ENCODE peak calls at places on chromosome 16, in seven cellular contexts. Y, M, K, F, D, O and H are unnamed samples.

GRCh38 chr16:53689636-53690035 is 14.0 kb downstream of the RPGRIP1L start:
- DNase-seq in Y (no peak), M (no peak), K (no peak), F (no peak), D (no peak), O (no peak), H (no peak)

GRCh38 chr16:58026705-58027340 is 1.3 kb downstream of the MMP15 start:
- DNase-seq in Y (no peak), M (no peak), K (peak), F (no peak), D (no peak), O (no peak), H (no peak)

GRCh38 chr16:53893731-53894435 is 189.9 kb downstream of the FTO start:
- DNase-seq in Y (no peak), M (no peak), K (no peak), F (no peak), D (no peak), O (peak), H (no peak)

GRCh38 chr16:30350134-30350871 is 4.8 kb downstream of the CD2BP2 start:
- DNase-seq in Y (peak), M (no peak), K (no peak), F (no peak), D (no peak), O (no peak), H (peak)

GRCh38 chr16:30472328-30472942 is at the start of gene ITGAL:
- DNase-seq in Y (no peak), M (peak), K (no peak), F (no peak), D (no peak), O (no peak), H (peak)

GRCh38 chr16:964696-965395 is 5.9 kb downstream of the LMF1 start:
- DNase-seq in Y (no peak), M (no peak), K (no peak), F (no peak), D (no peak), O (no peak), H (no peak)

GRCh38 chr16:80997139-80997798 is 9.4 kb downstream of the CMC2 start:
- DNase-seq in Y (no peak), M (no peak), K (no peak), F (no peak), D (no peak), O (no peak), H (no peak)

GRCh38 chr16:21704733-21705132 is 41.0 kb downstream of the OTOA start:
- DNase-seq in Y (no peak), M (no peak), K (no peak), F (no peak), D (no peak), O (no peak), H (peak)

GRCh38 chr16:51374346-51374745 is 223.3 kb upstream of the SALL1 start:
- DNase-seq in Y (no peak), M (no peak), K (no peak), F (no peak), D (no peak), O (peak), H (no peak)

GRCh38 chr16:1046271-1046955 is 26.1 kb upstream of the SSTR5 start:
- DNase-seq in Y (no peak), M (no peak), K (no peak), F (no peak), D (no peak), O (no peak), H (no peak)

GRCh38 chr16:83402969-83403368 is 404.8 kb upstream of the HSBP1 start:
- DNase-seq in Y (no peak), M (no peak), K (no peak), F (no peak), D (no peak), O (no peak), H (no peak)

GRCh38 chr16:75026892-75027391 is 28.1 kb downstream of the ZNRF1 start:
- DNase-seq in Y (no peak), M (no peak), K (no peak), F (no peak), D (no peak), O (no peak), H (no peak)

GRCh38 chr16:88339926-88340754 is 42.6 kb upstream of the ZNF469 start:
- DNase-seq in Y (no peak), M (no peak), K (peak), F (no peak), D (no peak), O (no peak), H (no peak)

GRCh38 chr16:71421911-71422310 is 19.9 kb downstream of the TLE7 start:
- DNase-seq in Y (no peak), M (peak), K (no peak), F (no peak), D (no peak), O (no peak), H (peak)

GRCh38 chr16:74740795-74741304 is 33.8 kb downstream of the FA2H start:
- DNase-seq in Y (peak), M (no peak), K (peak), F (peak), D (no peak), O (no peak), H (peak)

GRCh38 chr16:66510298-66510697 is 39.6 kb downstream of the TK2 start:
- DNase-seq in Y (peak), M (no peak), K (peak), F (no peak), D (no peak), O (no peak), H (no peak)

GRCh38 chr16:53714080-53715050 is 10.4 kb downstream of the FTO start:
- DNase-seq in Y (no peak), M (no peak), K (no peak), F (no peak), D (no peak), O (no peak), H (no peak)

GRCh38 chr16:57701759-57702371 is 7.3 kb downstream of the DRC7 start:
- DNase-seq in Y (no peak), M (no peak), K (peak), F (no peak), D (no peak), O (no peak), H (no peak)